ENCODE peak calls at places on chromosome 20, in eight cellular contexts. M, H, O, N, E, V, T and F are unnamed samples.
A peak's percentile ranks its signal among the peaks of the same experiment; 100 is the strongest.

GRCh38 chr20:48242623-48243022 is 457.3 kb upstream of the SULF2 start:
- DNase-seq in E (no peak), H (no peak), N (no peak), T (no peak), V (no peak), M (no peak), O (no peak), F (no peak)

GRCh38 chr20:36917943-36918342 is 33.6 kb downstream of the SAMHD1 start:
- DNase-seq in E (no peak), N (no peak), V (no peak), M (no peak), H (no peak), O (no peak), T (no peak), F (no peak)

GRCh38 chr20:47365023-47365764 is 8.7 kb upstream of the ZMYND8 start:
- DNase-seq in V (no peak), N (no peak), O (no peak), M (no peak), T (no peak), E (no peak), H (no peak), F (no peak)

GRCh38 chr20:8226106-8226505 is 94.0 kb downstream of the PLCB1 start:
- DNase-seq in T (no peak), V (no peak), E (no peak), M (no peak), H (no peak), O (no peak), N (no peak), F (no peak)

GRCh38 chr20:36483205-36483918 is 58.0 kb upstream of the MYL9 start:
- DNase-seq in T (no peak), N (no peak), O (no peak), V (no peak), H (no peak), E (peak; percentile 69), M (no peak), F (no peak)

GRCh38 chr20:58511861-58512260 is 3.3 kb downstream of the APCDD1L start:
- DNase-seq in V (no peak), E (peak; percentile 80), O (no peak), M (no peak), T (no peak), N (no peak), H (no peak), F (no peak)

GRCh38 chr20:47453167-47453782 is 48.4 kb upstream of the NCOA3 start:
- DNase-seq in E (no peak), T (no peak), V (no peak), M (no peak), N (peak; percentile 70), H (no peak), O (no peak), F (peak; percentile 70)

GRCh38 chr20:51446656-51447055 is 95.9 kb downstream of the NFATC2 start:
- DNase-seq in E (peak; percentile 42), O (no peak), N (no peak), H (no peak), T (no peak), M (no peak), V (no peak), F (peak; percentile 75)

GRCh38 chr20:1434571-1435336 is 31.9 kb downstream of the NSFL1C start:
- DNase-seq in T (peak; percentile 51), O (no peak), E (no peak), M (no peak), H (no peak), V (peak; percentile 39), N (peak; percentile 92), F (peak; percentile 95)

GRCh38 chr20:10076126-10077080 is 41.6 kb downstream of the ANKEF1 start:
- DNase-seq in M (no peak), T (no peak), N (no peak), O (no peak), V (no peak), E (no peak), H (no peak), F (no peak)

GRCh38 chr20:8661229-8662023 is 407.5 kb upstream of the PLCB4 start:
- DNase-seq in T (no peak), O (no peak), M (no peak), E (no peak), H (no peak), N (peak; percentile 23), V (no peak), F (no peak)

GRCh38 chr20:23034721-23035671 is at the start of gene SSTR4:
- DNase-seq in T (no peak), N (no peak), O (no peak), V (no peak), E (no peak), H (no peak), M (no peak), F (no peak)

GRCh38 chr20:57244627-57245214 is 21.7 kb downstream of the BMP7 start:
- DNase-seq in M (no peak), N (peak; percentile 94), E (peak; percentile 73), T (no peak), V (no peak), O (no peak), H (no peak), F (no peak)

DNA sequence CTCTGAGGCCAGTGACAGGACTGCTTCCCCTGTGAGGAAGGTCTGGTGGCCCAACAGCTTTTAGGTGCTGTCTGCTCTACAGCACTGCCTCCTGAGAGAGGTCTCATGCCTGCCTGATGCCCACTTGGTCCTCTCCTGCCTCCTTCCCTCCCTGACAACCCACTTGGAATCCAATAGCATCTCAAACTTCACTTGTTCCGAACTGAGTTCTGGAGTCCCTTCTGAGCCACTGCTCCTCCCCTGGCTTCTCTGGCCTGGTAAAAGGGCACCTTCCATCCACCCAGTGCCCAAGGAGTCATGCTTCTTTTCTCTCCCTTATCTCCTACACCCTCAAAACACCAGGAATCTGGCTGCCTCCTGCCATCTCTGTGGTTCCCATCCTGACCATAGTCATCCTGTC is 1.9 kb downstream of the MAVS start:
- DNase-seq in N (no peak), H (no peak), E (no peak), T (no peak), V (no peak), M (no peak), O (no peak), F (no peak)
- H3K4me3 ChIP-seq in N (no peak overlapping the region), H (no peak overlapping the region), E (no peak overlapping the region), T (no peak overlapping the region), V (no peak overlapping the region), M (no peak overlapping the region), O (peak overlapping the region; percentile 9), F (no peak overlapping the region)

GRCh38 chr20:56237337-56237736 is 11.2 kb upstream of the MC3R start:
- DNase-seq in E (no peak), O (no peak), V (no peak), M (no peak), N (no peak), T (no peak), H (no peak), F (no peak)

GRCh38 chr20:56229821-56230220 is 18.7 kb upstream of the MC3R start:
- DNase-seq in O (no peak), H (no peak), T (no peak), N (no peak), V (no peak), E (no peak), M (no peak), F (no peak)

DNA sequence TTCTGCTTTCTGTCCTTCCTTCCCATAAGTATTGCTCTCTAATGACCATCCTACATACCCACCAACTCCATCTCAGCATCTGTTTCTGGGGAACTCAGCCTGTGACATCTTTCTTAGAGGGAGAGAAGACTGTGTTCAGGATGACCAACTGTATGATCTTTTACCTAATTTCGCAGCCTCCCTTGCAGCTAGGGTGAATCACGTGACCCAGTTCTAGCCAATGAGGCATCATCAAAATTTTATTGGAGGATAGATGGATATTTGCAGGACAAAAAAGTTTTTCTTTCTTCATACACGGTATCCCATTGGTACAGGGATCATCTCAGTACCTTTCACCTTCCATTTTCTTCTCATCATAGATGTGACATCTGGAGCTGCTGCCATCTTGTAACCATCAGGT is 14.4 kb upstream of the MC3R start:
- DNase-seq in V (no peak), T (no peak), N (no peak), M (no peak), O (no peak), H (no peak), E (no peak), F (no peak)
- H3K9me3 ChIP-seq in V (peaks cover 10% of the 10 kb centered on the region), T (peaks cover 6% of the 10 kb centered on the region), N (peaks cover 8% of the 10 kb centered on the region), M (peaks cover 13% of the 10 kb centered on the region), O (peaks cover 7% of the 10 kb centered on the region), H (no peaks in the 10 kb centered on the region), E (no peaks in the 10 kb centered on the region), F (peaks cover 7% of the 10 kb centered on the region)

GRCh38 chr20:24765316-24766142 is 183.5 kb upstream of the CST7 start:
- DNase-seq in O (no peak), M (peak; percentile 2), T (no peak), N (no peak), H (no peak), E (no peak), V (no peak), F (peak; percentile 1)
- H3K27ac ChIP-seq in O (no peak overlapping the region), M (no peak overlapping the region), T (no peak overlapping the region), N (no peak overlapping the region), H (no peak overlapping the region), E (no peak overlapping the region), V (no peak overlapping the region), F (no peak overlapping the region)

GRCh38 chr20:62476074-62476838 is 461 bp upstream of the GATA5 start:
- DNase-seq in V (no peak), M (no peak), N (no peak), E (peak; percentile 82), H (peak; percentile 61), O (no peak), T (no peak), F (no peak)
- H3K4me3 ChIP-seq in V (no peak overlapping the region), M (peak overlapping the region; percentile 62), N (no peak overlapping the region), E (no peak overlapping the region), H (peak overlapping the region; percentile 9), O (no peak overlapping the region), T (no peak overlapping the region), F (no peak overlapping the region)

DNA sequence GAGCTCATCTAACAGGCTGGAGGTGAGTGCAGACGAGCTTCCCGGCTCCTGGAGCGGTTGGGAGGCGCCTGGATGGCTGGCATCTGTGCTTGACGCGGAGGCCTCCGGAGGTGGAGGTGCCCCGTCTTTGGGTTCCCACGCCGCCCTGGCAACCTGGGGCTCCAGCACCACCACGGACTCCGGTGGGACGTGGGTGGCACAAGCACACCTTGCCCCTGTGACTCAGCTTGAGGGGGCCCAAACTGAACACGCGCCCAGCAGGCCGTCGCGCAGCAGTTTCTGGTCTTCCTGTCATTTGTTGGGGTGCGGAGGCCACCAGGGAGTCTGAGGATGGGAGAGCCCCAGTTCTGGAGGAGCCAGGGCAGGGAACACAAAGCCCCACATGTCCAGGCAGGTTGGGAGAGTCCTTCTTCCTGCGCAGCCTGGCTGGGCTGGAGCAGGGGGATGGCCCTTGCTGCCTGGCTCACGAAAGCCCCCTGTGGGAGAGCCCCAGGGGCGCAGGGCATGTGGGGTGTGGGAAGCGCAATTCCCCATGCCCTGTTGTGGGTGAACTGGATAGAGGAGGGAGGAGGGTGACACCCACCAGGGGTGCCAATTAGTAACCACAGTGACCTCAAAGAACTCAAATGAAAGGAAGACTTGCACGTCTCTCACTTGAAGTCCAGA is 1378.6 kb upstream of the DEFB115 start:
- DNase-seq in H (peak; percentile 22), T (no peak), O (no peak), N (no peak), M (peak; percentile 57), V (no peak), E (peak; percentile 26), F (no peak)
- H3K9me3 ChIP-seq in H (no peaks in the 10 kb centered on the region), T (no peaks in the 10 kb centered on the region), O (peaks cover 13% of the 10 kb centered on the region), N (no peaks in the 10 kb centered on the region), M (peaks cover 69% of the 10 kb centered on the region), V (no peaks in the 10 kb centered on the region), E (peaks cover 3% of the 10 kb centered on the region), F (no peaks in the 10 kb centered on the region)

DNA sequence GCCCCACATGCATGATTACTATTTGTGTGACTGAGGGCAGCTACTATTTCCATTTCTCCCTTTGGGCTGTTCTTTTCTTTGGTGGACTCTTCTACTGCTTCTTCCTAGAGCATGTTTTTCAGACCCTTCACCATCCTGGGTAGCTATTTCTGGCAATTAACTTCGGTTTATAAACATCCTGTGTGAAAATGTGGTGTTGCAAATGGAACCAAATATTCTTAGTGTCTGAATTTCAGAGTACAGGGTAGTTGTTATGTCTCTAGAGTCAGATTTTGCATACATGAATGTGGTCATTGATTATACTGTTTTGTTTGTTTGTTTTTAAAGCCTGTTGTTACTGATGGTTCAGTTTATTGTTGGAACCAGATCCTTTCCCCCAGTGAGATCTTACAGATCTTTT is 49.7 kb downstream of the PROKR2 start:
- DNase-seq in T (no peak), H (no peak), N (no peak), M (no peak), E (no peak), O (no peak), V (no peak), F (no peak)
- H3K27ac ChIP-seq in T (no peak overlapping the region), H (no peak overlapping the region), N (no peak overlapping the region), M (no peak overlapping the region), E (no peak overlapping the region), O (no peak overlapping the region), V (no peak overlapping the region), F (no peak overlapping the region)